ENCODE peak calls at places on chromosome 13, in five cellular contexts. B, R, L, U and Q are unnamed samples.

GRCh38 chr13:68996671-68997030 is 1111.0 kb upstream of the ATXN8OS start:
- DNase-seq in R (no peak), U (no peak), L (no peak), B (no peak), Q (no peak)

GRCh38 chr13:48185018-48185417 is 48.0 kb upstream of the ITM2B start:
- DNase-seq in U (no peak), L (no peak), R (no peak), B (no peak), Q (no peak)

GRCh38 chr13:47039106-47039505 is 142.3 kb upstream of the HTR2A start:
- DNase-seq in R (no peak), B (no peak), U (no peak), L (no peak), Q (no peak)

GRCh38 chr13:30713133-30713532 is 22.2 kb upstream of the ALOX5AP start:
- DNase-seq in L (no peak), U (no peak), B (no peak), R (no peak), Q (peak; percentile 82)

GRCh38 chr13:72565893-72566292 is 161.5 kb downstream of the MZT1 start:
- DNase-seq in U (no peak), R (peak; percentile 42), B (no peak), L (no peak), Q (no peak)

GRCh38 chr13:39783051-39783450 is 127.6 kb downstream of the COG6 start:
- DNase-seq in U (no peak), L (no peak), R (no peak), B (no peak), Q (no peak)

GRCh38 chr13:110913911-110914292 is 967 bp downstream of the ANKRD10 start:
- DNase-seq in B (no peak), U (no peak), R (no peak), L (no peak), Q (no peak)

GRCh38 chr13:96762876-96763275 is 231.4 kb downstream of the OXGR1 start:
- DNase-seq in R (no peak), B (no peak), L (no peak), U (no peak), Q (no peak)

GRCh38 chr13:112994084-112994780 is 25.2 kb downstream of the MCF2L start:
- DNase-seq in B (no peak), R (no peak), L (no peak), U (no peak), Q (no peak)

GRCh38 chr13:113862766-113863510 is 938 bp downstream of the GAS6 start:
- DNase-seq in L (peak; percentile 40), B (no peak), U (peak; percentile 82), R (peak; percentile 33), Q (no peak)

GRCh38 chr13:97659602-97660001 is 225.6 kb downstream of the RAP2A start:
- DNase-seq in R (no peak), U (no peak), B (no peak), L (peak; percentile 46), Q (no peak)

GRCh38 chr13:25037057-25037813 is 58.7 kb upstream of the PABPC3 start:
- DNase-seq in L (peak; percentile 63), R (peak; percentile 54), U (no peak), B (peak; percentile 18), Q (peak; percentile 66)

GRCh38 chr13:28730762-28731161 is 12.0 kb upstream of the SLC46A3 start:
- DNase-seq in L (no peak), B (no peak), U (no peak), R (no peak), Q (no peak)

GRCh38 chr13:20006206-20006605 is 47.7 kb downstream of the ZMYM2 start:
- DNase-seq in B (no peak), U (no peak), R (no peak), L (no peak), Q (no peak)

GRCh38 chr13:44710576-44710975 is 134.4 kb upstream of the TSC22D1 start:
- DNase-seq in B (no peak), U (no peak), R (no peak), L (no peak), Q (no peak)